ENCODE peak calls at places on chromosomes 5 and 9, in eight cellular contexts. W is nephron progenitor cell, Q is prostate gland, H is omental fat pad, N is OCI-LY7, G is IMR-90, F is SK-N-SH, Y is choroid plexus epithelial cell. B is an unnamed sample.

GRCh38 chr9:115548826-115549225 is 430.9 kb upstream of the TNC start:
- DNase-seq in F (no peak), G (peak), Q (no peak), N (no peak), H (no peak), W (no peak), Y (peak), B (no peak)

GRCh38 chr5:119397518-119398380 is 41.9 kb downstream of the TNFAIP8 start:
- DNase-seq in Q (no peak), F (no peak), Y (peak), N (no peak), G (peak), H (no peak), W (no peak), B (no peak)

GRCh38 chr5:32309766-32310165 is 3.0 kb downstream of the MTMR12 start:
- DNase-seq in Y (no peak), F (no peak), W (no peak), G (no peak), N (no peak), Q (no peak), H (no peak), B (no peak)

GRCh38 chr9:104608336-104608735 is 2.9 kb upstream of the OR13C2 start:
- DNase-seq in G (no peak), W (no peak), Y (peak), Q (no peak), H (no peak), F (no peak), N (peak), B (no peak)

GRCh38 chr9:89407070-89407469 is 88.8 kb downstream of the SECISBP2 start:
- DNase-seq in H (no peak), Q (no peak), F (no peak), W (no peak), N (no peak), Y (no peak), G (no peak), B (no peak)

GRCh38 chr9:95004452-95005275 is 278.2 kb downstream of the AOPEP start:
- DNase-seq in Y (no peak), F (peak), H (no peak), G (no peak), N (no peak), Q (peak), W (peak), B (no peak)

GRCh38 chr9:71986860-71987259 is 73.6 kb downstream of the C9orf57 start:
- DNase-seq in N (no peak), W (no peak), H (no peak), F (peak), Y (no peak), G (no peak), Q (no peak), B (no peak)

GRCh38 chr5:139638090-139638735 is 9.9 kb upstream of the CXXC5 start:
- DNase-seq in W (peak), G (peak), Y (peak), F (peak), H (no peak), Q (peak), N (peak), B (peak)

GRCh38 chr5:146717951-146718350 is 160.6 kb downstream of the PPP2R2B start:
- DNase-seq in Q (no peak), H (no peak), G (no peak), N (no peak), F (no peak), Y (no peak), W (no peak), B (no peak)

DNA sequence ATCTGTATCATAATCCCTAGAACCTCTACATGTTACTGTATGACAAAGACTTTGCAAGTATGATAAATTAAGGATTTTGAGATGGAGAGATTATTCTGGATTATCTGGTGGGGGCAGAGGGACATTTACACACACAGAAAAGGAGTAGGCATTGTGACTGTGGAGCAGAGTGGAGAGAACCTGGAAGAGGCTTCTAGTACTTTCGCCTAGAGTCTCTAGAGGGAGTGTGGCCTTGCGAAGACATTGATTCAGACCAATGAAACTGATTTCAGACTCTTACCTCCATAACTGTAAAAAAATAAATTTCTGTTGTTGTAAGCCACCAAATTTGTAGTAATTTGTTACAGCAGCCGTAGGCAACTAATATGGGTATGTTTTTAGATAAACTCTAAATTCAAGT is 45.9 kb downstream of the CSNK1G3 start:
- DNase-seq in W (no peak), H (no peak), G (no peak), F (no peak), N (no peak), Q (no peak), Y (no peak), B (no peak)
- TF ChIP-seq CTCF in W (no peak), H (no peak), G (no peak), F (no peak), N (no peak), Q (no peak), Y (peak), B (no peak)

DNA sequence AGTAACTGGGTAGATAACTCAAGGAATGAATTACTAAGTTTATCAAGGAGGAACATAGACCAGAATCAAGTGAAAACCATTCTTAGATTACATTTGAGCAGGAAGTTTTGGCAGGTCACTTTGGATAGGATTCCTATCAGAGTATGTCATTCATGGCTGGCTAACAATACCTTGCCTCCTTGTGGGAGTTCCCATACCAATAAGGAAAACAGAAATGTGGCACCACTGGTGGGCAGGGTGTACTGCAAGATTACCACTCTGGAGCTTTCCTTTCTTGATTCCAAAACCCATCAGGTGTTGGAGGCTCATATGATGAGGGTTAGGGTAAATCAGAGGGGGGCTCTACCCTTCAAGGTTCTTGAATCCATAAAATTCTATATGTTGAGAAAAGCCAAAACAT is 18.6 kb upstream of the SPATA31D1 start:
- DNase-seq in H (no peak), N (no peak), F (no peak), G (peak), W (no peak), Q (no peak), Y (no peak), B (no peak)
- TF ChIP-seq CTCF in H (no peak), N (no peak), F (no peak), G (no peak), W (no peak), Q (no peak), Y (no peak), B (no peak)

GRCh38 chr9:5510991-5511390 is 660 bp downstream of the PDCD1LG2 start:
- DNase-seq in W (no peak), Y (no peak), N (no peak), F (peak), G (peak), Q (no peak), H (no peak), B (no peak)

GRCh38 chr9:5511476-5511875 is 1.1 kb downstream of the PDCD1LG2 start:
- DNase-seq in N (no peak), G (no peak), W (no peak), Y (no peak), H (no peak), Q (no peak), F (no peak), B (no peak)

GRCh38 chr9:5511935-5512580 is 1.7 kb downstream of the PDCD1LG2 start:
- DNase-seq in F (no peak), H (no peak), G (no peak), N (no peak), Y (no peak), Q (no peak), W (no peak), B (no peak)

GRCh38 chr9:5513966-5514365 is 3.6 kb downstream of the PDCD1LG2 start:
- DNase-seq in W (no peak), H (no peak), N (no peak), F (no peak), Y (no peak), Q (no peak), G (no peak), B (no peak)

DNA sequence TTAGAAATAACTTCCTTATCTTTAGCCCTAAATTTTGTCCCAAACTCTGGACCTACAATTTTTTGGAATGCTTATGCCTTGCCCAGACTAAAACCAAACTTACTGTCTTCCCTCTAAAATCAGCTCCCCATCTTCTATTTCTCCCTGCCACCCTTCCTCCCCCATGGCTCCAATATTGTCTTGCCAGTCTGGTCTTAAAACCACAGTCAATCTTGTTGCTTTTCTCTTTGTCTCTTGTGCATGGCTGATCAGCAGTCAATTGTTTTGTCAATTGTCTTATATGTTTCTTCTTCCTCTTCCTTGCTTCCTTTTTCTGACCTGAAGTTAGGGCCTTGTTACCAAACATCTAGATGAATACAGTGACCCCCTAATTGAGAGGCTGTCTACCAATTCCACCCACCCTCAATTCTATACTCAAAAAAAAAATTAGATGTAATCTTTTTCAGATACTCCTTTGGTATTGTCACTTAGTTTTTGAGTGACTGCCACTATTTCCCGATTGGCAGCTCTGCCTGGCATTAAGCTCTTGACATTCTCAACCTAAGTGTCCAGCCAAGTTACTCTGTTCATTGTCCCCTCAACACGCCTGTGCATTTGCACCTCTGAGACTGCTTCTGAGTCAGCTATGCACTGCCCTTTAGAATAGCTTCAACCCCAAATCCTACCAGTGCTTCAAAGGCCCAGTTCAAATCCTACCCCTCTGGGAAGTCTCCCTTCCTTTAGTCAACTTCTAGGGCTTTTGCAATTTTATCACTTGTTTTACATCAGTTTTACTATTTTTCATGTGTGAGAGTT is 2.5 kb downstream of the PDCD1LG2 start:
- DNase-seq in W (no peak), Q (no peak), H (no peak), F (no peak), Y (no peak), G (no peak), N (no peak), B (no peak)
- TF ChIP-seq CTCF in W (no peak), Q (no peak), H (no peak), F (no peak), Y (no peak), G (no peak), N (no peak), B (no peak)

GRCh38 chr5:22719842-22720241 is 133.3 kb downstream of the CDH12 start:
- DNase-seq in N (no peak), Q (no peak), H (no peak), W (no peak), Y (no peak), G (no peak), F (no peak), B (no peak)
- TF ChIP-seq CTCF in N (no peak), Q (no peak), H (no peak), W (no peak), Y (no peak), G (no peak), F (no peak), B (no peak)

GRCh38 chr9:16743375-16743774 is 127.1 kb downstream of the BNC2 start:
- DNase-seq in Q (no peak), Y (no peak), G (no peak), W (no peak), H (no peak), F (no peak), N (no peak), B (no peak)

GRCh38 chr9:16744386-16744785 is 126.1 kb downstream of the BNC2 start:
- DNase-seq in G (peak), F (no peak), W (no peak), Y (peak), H (no peak), Q (no peak), N (no peak), B (no peak)
- TF ChIP-seq CTCF in G (no peak), F (no peak), W (no peak), Y (no peak), H (no peak), Q (no peak), N (no peak), B (no peak)